ENCODE peak calls at places on chromosomes 7 and 10, in eight cellular contexts. C is CD8-positive, alpha-beta T cell; O is hepatocyte; A is AG04450; Q is GM23248; U is right cardiac atrium; R is fibroblast of lung; E is heart right ventricle. F is an unnamed sample. For H3K9me3, the result is how much of the 10 kb centered on the place peaks cover.

GRCh38 chr7:20470726-20471125 is 140.0 kb downstream of the ITGB8 start:
- DNase-seq in Q (no peak), O (no peak), A (no peak), U (no peak), C (no peak), R (no peak), E (no peak), F (no peak)

GRCh38 chr10:94358480-94358879 is 4.3 kb downstream of the NOC3L start:
- DNase-seq in U (no peak), A (peak), O (no peak), R (peak), E (no peak), C (no peak), Q (peak), F (peak)

GRCh38 chr10:79166312-79166721 is 97.6 kb downstream of the ZMIZ1 start:
- DNase-seq in Q (no peak), U (no peak), A (no peak), C (no peak), E (peak), R (no peak), O (no peak), F (no peak)

GRCh38 chr7:106126170-106126938 is 14.2 kb upstream of the SYPL1 start:
- DNase-seq in R (peak), O (no peak), E (peak), C (peak), Q (peak), U (no peak), A (no peak), F (peak)

GRCh38 chr10:110503528-110504110 is 5.9 kb downstream of the DUSP5 start:
- DNase-seq in U (no peak), E (no peak), O (no peak), A (no peak), R (no peak), Q (no peak), C (no peak), F (no peak)

GRCh38 chr7:130152270-130153141 is 52.7 kb downstream of the TMEM209 start:
- DNase-seq in O (no peak), U (no peak), E (no peak), C (no peak), R (no peak), A (no peak), Q (peak), F (no peak)

GRCh38 chr7:126574838-126575250 is 677.9 kb downstream of the GRM8 start:
- DNase-seq in Q (peak), O (peak), R (no peak), C (no peak), U (no peak), E (no peak), A (no peak), F (peak)

GRCh38 chr7:105652359-105652993 is 71.2 kb upstream of the EFCAB10 start:
- DNase-seq in A (peak), Q (peak), C (peak), R (peak), O (peak), E (peak), U (peak), F (peak)

GRCh38 chr7:26930201-26930600 is 65.8 kb upstream of the SKAP2 start:
- DNase-seq in O (no peak), A (no peak), U (no peak), C (no peak), E (no peak), R (no peak), Q (peak), F (no peak)

GRCh38 chr10:70886921-70887665 is 1.3 kb downstream of the PCBD1 start:
- DNase-seq in R (no peak), A (no peak), O (no peak), E (no peak), C (no peak), Q (peak), U (peak), F (no peak)

GRCh38 chr10:74891048-74891447 is 64.6 kb downstream of the KAT6B start:
- DNase-seq in Q (no peak), E (peak), U (no peak), C (no peak), A (no peak), O (no peak), R (no peak), F (no peak)

GRCh38 chr10:124221356-124222297 is 128.2 kb upstream of the CHST15 start:
- DNase-seq in E (peak), U (no peak), O (no peak), R (peak), C (no peak), A (no peak), Q (no peak), F (no peak)

GRCh38 chr10:49281461-49281860 is 17.5 kb upstream of the C10orf71 start:
- DNase-seq in E (no peak), U (no peak), Q (no peak), R (no peak), C (no peak), A (no peak), O (no peak), F (no peak)

GRCh38 chr10:36943534-36943933 is 181.9 kb upstream of the ANKRD30A start:
- DNase-seq in O (no peak), Q (no peak), E (no peak), R (no peak), U (no peak), C (no peak), A (no peak), F (no peak)

GRCh38 chr7:117435475-117436043 is 8.3 kb upstream of the ASZ1 start:
- DNase-seq in E (no peak), R (no peak), Q (no peak), A (no peak), U (no peak), O (peak), C (no peak), F (no peak)

GRCh38 chr7:34719651-34720050 is 61.6 kb downstream of the NPSR1 start:
- DNase-seq in E (no peak), A (no peak), Q (no peak), O (no peak), R (no peak), U (no peak), C (no peak), F (no peak)

GRCh38 chr10:2917926-2918325 is 149.4 kb upstream of the PFKP start:
- DNase-seq in R (no peak), A (no peak), E (no peak), U (no peak), C (no peak), Q (no peak), O (no peak), F (no peak)

GRCh38 chr7:92306153-92306552 is 60.4 kb downstream of the ANKIB1 start:
- DNase-seq in R (no peak), E (no peak), Q (peak), C (no peak), U (no peak), A (no peak), O (no peak), F (no peak)

GRCh38 chr7:75962607-75963382 is 31.6 kb downstream of the TMEM120A start:
- DNase-seq in Q (peak), C (no peak), O (peak), E (peak), U (peak), R (peak), A (peak), F (no peak)

GRCh38 chr7:28224675-28225074 is 44.1 kb upstream of the JAZF1 start:
- DNase-seq in E (no peak), U (no peak), O (no peak), R (no peak), Q (no peak), C (no peak), A (no peak), F (no peak)

GRCh38 chr10:18438356-18439126 is 212.8 kb downstream of the NSUN6 start:
- DNase-seq in U (no peak), C (no peak), A (no peak), O (no peak), R (no peak), Q (no peak), E (peak), F (no peak)

GRCh38 chr7:70890147-70890969 is 241.6 kb upstream of the GALNT17 start:
- DNase-seq in O (no peak), R (no peak), C (no peak), A (no peak), E (no peak), U (no peak), Q (no peak), F (no peak)

GRCh38 chr10:2895616-2896196 is 171.6 kb upstream of the PFKP start:
- DNase-seq in E (no peak), C (no peak), Q (no peak), A (no peak), R (no peak), O (no peak), U (no peak), F (no peak)

GRCh38 chr10:5890519-5890878 is 456 bp downstream of the FBH1 start:
- DNase-seq in A (no peak), C (no peak), Q (peak), U (no peak), O (peak), R (peak), E (peak), F (peak)

GRCh38 chr7:101780281-101780680 is 37.1 kb upstream of the CUX1 start:
- DNase-seq in C (no peak), A (no peak), Q (no peak), R (no peak), U (no peak), E (no peak), O (no peak), F (no peak)

DNA sequence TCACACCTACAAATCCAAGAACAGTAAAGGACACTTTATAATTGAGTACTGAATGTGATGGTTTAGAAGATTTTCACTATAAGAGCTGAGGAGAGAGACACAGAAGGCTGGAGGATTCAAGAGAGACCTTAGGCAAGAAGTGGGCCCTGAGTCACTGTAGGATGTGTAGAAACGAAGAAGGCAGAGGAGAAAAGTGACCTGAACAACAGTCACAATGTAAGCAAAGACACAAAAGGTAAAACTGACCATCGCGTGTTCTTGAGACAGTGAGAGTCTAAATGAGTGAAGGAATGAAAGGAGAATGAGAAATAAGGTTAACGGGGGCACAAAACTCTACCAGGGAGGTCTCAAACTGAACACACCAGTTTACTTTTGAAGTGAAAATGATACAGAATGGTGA is 298.2 kb upstream of the LRGUK start:
- DNase-seq in R (no peak), Q (no peak), C (no peak), O (no peak), A (no peak), U (no peak), E (no peak), F (no peak)
- H3K9me3 ChIP-seq in R (under half), Q (under half), C (under half), O (under half), A (under half), U (under half), E (under half), F (under half)

DNA sequence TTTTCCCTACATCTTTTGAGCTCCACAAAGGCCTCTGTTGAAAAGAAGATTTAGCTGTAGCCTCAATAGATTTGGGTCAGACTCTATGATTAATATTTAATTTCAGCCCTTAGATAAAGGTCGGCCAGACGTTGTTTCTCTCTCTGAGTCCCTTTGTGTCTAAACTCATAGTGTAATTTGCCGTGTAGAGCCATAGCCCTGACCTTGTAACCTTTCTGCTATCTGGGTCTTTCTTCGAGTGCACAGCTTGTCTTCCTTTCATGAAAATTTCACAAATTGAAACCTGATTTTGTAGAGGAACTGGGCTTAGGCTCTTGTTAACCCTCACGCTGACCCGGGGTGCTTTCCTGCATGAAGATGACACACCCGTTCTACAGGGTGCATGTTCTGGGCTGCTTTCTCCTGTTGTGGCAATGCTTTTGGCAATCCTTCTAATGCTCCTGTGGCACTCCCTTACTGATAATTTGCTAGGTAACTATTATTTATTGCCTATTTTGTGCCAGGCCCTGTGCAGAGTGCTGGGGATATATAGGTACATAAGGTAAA is 21.2 kb downstream of the LSMEM1 start:
- DNase-seq in A (no peak), O (no peak), R (no peak), Q (no peak), E (no peak), C (no peak), U (no peak), F (no peak)
- H3K9me3 ChIP-seq in A (under half), O (under half), R (under half), Q (under half), E (under half), C (under half), U (under half), F (under half)

GRCh38 chr7:158321936-158322615 is 265.5 kb downstream of the PTPRN2 start:
- DNase-seq in U (no peak), R (no peak), A (no peak), Q (no peak), C (no peak), O (no peak), E (no peak), F (no peak)
- H3K9me3 ChIP-seq in U (under half), R (under half), A (half or more), Q (under half), C (under half), O (under half), E (under half), F (under half)

DNA sequence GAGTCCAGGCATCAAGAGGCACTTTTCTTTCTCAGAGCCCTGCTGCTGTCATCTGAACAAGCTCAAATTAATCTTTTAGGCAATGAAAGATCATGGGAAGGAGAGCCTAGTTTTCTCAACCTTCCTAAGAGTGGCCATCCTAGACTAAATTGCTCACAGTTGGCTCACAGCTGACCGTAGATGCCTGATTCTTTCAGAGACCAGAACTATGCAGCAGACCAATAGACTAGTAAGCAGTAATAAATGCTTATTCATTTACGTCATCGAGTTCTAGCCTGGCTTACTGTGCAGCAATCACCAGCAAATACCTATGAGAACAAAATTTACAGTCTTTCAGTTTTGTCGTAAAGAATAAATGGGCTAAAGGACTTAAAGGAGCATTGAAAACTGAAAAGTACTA is 602.9 kb upstream of the GHITM start:
- DNase-seq in O (no peak), A (no peak), R (no peak), E (no peak), C (no peak), Q (no peak), U (no peak), F (no peak)
- H3K9me3 ChIP-seq in O (under half), A (under half), R (under half), E (under half), C (under half), Q (under half), U (under half), F (under half)

DNA sequence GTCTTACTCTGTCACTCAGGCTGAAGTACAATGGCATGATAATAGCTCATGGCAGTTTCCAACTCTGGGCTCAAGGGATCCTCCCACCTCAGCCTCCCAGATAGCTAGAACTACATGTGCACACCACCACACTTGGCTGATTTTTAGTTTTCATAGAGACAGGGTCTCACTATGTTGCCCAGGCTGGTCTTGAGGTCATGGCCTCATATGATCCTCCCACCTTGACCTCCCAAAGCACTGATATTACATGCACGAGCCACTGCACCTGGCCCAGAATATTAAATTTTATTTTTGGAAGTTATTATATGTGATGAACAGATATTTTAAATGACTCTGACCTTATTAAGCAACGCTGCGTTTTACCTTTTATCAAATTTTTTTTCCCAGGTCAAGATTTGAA is 94.4 kb downstream of the PODXL start:
- DNase-seq in Q (no peak), U (no peak), E (no peak), R (no peak), A (no peak), O (no peak), C (no peak), F (no peak)
- H3K9me3 ChIP-seq in Q (under half), U (under half), E (under half), R (under half), A (under half), O (under half), C (under half), F (under half)

GRCh38 chr7:57177856-57178767 is 45.9 kb upstream of the ZNF479 start:
- DNase-seq in A (no peak), Q (no peak), R (no peak), U (no peak), O (no peak), C (no peak), E (no peak), F (no peak)
- H3K9me3 ChIP-seq in A (half or more), Q (under half), R (under half), U (under half), O (under half), C (under half), E (under half), F (under half)